ENCODE peak calls at places on chromosomes 11 and 22, in eight cellular contexts. M is HepG2, G is IMR-90, W is H1, K is K562, Q is HCT116, C is SK-N-SH, Y is GM12878. R is an unnamed sample.

GRCh38 chr11:106761745-106762144 is 256.5 kb downstream of the GUCY1A2 start:
- DNase-seq in C (no peak), W (no peak), G (no peak), K (no peak), Y (no peak), M (no peak), Q (no peak), R (no peak)

GRCh38 chr11:723120-723883 is 17.3 kb downstream of the EPS8L2 start:
- DNase-seq in W (no peak), C (peak; percentile 70), G (peak; percentile 68), Y (no peak), M (peak; percentile 56), K (peak; percentile 71), Q (no peak), R (no peak)

GRCh38 chr22:31491218-31491962 is 1.7 kb upstream of the EIF4ENIF1 start:
- DNase-seq in K (no peak), Q (no peak), Y (no peak), W (no peak), M (no peak), G (no peak), C (no peak), R (no peak)

GRCh38 chr11:113138731-113139130 is 175.7 kb upstream of the TTC12 start:
- DNase-seq in M (no peak), W (no peak), C (no peak), Q (no peak), K (no peak), Y (no peak), G (no peak), R (no peak)

GRCh38 chr11:110891411-110891810 is 179.2 kb upstream of the ARHGAP20 start:
- DNase-seq in W (no peak), Q (no peak), Y (no peak), M (no peak), K (no peak), G (peak; percentile 89), C (no peak), R (no peak)

GRCh38 chr11:18836415-18836814 is 44.8 kb upstream of the PTPN5 start:
- DNase-seq in K (no peak), M (no peak), Q (no peak), W (no peak), C (no peak), Y (no peak), G (no peak), R (no peak)

GRCh38 chr11:8809605-8810272 is 101.2 kb upstream of the AKIP1 start:
- DNase-seq in Q (no peak), W (no peak), K (no peak), M (peak; percentile 24), G (no peak), Y (no peak), C (peak; percentile 66), R (no peak)

GRCh38 chr22:30261134-30261533 is 5.5 kb downstream of the OSM start:
- DNase-seq in C (no peak), Y (no peak), Q (no peak), G (no peak), K (no peak), M (peak; percentile 41), W (no peak), R (peak; percentile 89)

GRCh38 chr22:30996462-30996861 is 27.4 kb downstream of the TUG1 start:
- DNase-seq in C (no peak), G (no peak), K (no peak), Q (no peak), Y (no peak), M (no peak), W (no peak), R (no peak)

GRCh38 chr11:62256281-62256680 is 13.7 kb upstream of the SCGB2A2 start:
- DNase-seq in W (no peak), G (no peak), Q (no peak), M (no peak), C (no peak), K (no peak), Y (no peak), R (no peak)

GRCh38 chr11:24375896-24376295 is 121.0 kb upstream of the LUZP2 start:
- DNase-seq in C (no peak), Q (no peak), W (no peak), Y (no peak), K (no peak), G (peak; percentile 20), M (no peak), R (no peak)

GRCh38 chr22:27962268-27963191 is 43.5 kb upstream of the PITPNB start:
- DNase-seq in Q (no peak), C (no peak), K (no peak), G (peak; percentile 21), M (no peak), W (no peak), Y (no peak), R (no peak)

GRCh38 chr22:37237371-37238268 is 6.4 kb downstream of the RAC2 start:
- DNase-seq in K (no peak), G (peak; percentile 41), Q (no peak), W (no peak), C (peak; percentile 31), Y (no peak), M (no peak), R (no peak)

GRCh38 chr11:2426826-2427521 is 17.3 kb downstream of the TRPM5 start:
- DNase-seq in Q (no peak), K (no peak), W (no peak), Y (no peak), G (no peak), C (no peak), M (no peak), R (no peak)
- TF ChIP-seq RAD21 in Q (no peak), K (no peak), W (no peak), Y (no peak), G (no peak), C (no peak), M (no peak), R (no peak)

GRCh38 chr11:69726019-69726418 is 22.2 kb upstream of the FGF19 start:
- DNase-seq in G (no peak), Y (no peak), Q (no peak), W (no peak), M (no peak), K (no peak), C (no peak), R (no peak)

GRCh38 chr11:69729252-69729651 is 25.4 kb upstream of the FGF19 start:
- DNase-seq in K (no peak), Y (no peak), Q (no peak), C (no peak), M (no peak), W (no peak), G (no peak), R (no peak)

GRCh38 chr11:69730500-69730899 is 26.7 kb upstream of the FGF19 start:
- DNase-seq in Y (no peak), G (no peak), W (no peak), C (no peak), M (no peak), Q (no peak), K (no peak), R (no peak)

GRCh38 chr11:69726481-69726880 is 22.7 kb upstream of the FGF19 start:
- DNase-seq in C (no peak), K (no peak), Y (no peak), G (no peak), M (no peak), W (no peak), Q (no peak), R (no peak)

DNA sequence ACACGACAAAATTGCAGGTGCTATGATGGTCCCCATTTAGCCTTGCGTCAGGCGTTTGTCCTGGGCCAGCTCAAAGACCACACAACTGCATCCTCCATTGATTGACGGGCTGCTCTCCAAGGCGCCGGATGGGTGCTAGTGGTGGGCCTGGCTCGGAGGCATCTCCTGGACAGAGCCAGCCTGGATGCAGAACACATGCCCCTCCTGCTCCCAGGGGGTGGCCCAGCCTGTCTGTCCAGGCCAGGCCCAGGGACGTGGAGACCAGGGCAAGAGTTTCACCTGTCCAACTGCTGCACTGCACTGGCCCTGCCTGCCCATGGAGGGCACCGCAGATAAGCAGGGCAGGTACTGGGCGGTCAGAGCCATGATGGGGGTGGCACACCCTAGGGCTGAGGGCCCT is 23.4 kb upstream of the FGF19 start:
- DNase-seq in G (no peak), M (no peak), Y (no peak), W (no peak), Q (no peak), K (no peak), C (no peak), R (no peak)
- TF ChIP-seq RAD21 in G (no peak), M (no peak), Y (no peak), W (no peak), Q (no peak), K (no peak), C (no peak), R (no peak)

GRCh38 chr11:103625624-103625965 is 410.8 kb upstream of the DDI1 start:
- DNase-seq in G (no peak), Q (no peak), M (no peak), W (no peak), K (no peak), Y (no peak), C (no peak), R (no peak)
- TF ChIP-seq RAD21 in G (no peak), Q (no peak), M (no peak), W (no peak), K (no peak), Y (no peak), C (no peak), R (peak; percentile 1)

GRCh38 chr11:122334546-122335375 is 218.7 kb upstream of the BLID start:
- DNase-seq in C (no peak), Q (no peak), W (no peak), M (no peak), K (no peak), G (peak; percentile 62), Y (no peak), R (no peak)

GRCh38 chr11:122339661-122340060 is 223.6 kb upstream of the BLID start:
- DNase-seq in Q (no peak), K (no peak), G (no peak), M (no peak), W (no peak), C (peak; percentile 14), Y (no peak), R (no peak)

GRCh38 chr11:122333476-122333875 is 217.5 kb upstream of the BLID start:
- DNase-seq in W (no peak), M (no peak), Y (no peak), Q (no peak), K (no peak), C (no peak), G (no peak), R (no peak)

GRCh38 chr11:122340607-122341006 is 224.6 kb upstream of the BLID start:
- DNase-seq in G (no peak), W (no peak), Y (no peak), K (no peak), Q (no peak), M (no peak), C (no peak), R (no peak)

DNA sequence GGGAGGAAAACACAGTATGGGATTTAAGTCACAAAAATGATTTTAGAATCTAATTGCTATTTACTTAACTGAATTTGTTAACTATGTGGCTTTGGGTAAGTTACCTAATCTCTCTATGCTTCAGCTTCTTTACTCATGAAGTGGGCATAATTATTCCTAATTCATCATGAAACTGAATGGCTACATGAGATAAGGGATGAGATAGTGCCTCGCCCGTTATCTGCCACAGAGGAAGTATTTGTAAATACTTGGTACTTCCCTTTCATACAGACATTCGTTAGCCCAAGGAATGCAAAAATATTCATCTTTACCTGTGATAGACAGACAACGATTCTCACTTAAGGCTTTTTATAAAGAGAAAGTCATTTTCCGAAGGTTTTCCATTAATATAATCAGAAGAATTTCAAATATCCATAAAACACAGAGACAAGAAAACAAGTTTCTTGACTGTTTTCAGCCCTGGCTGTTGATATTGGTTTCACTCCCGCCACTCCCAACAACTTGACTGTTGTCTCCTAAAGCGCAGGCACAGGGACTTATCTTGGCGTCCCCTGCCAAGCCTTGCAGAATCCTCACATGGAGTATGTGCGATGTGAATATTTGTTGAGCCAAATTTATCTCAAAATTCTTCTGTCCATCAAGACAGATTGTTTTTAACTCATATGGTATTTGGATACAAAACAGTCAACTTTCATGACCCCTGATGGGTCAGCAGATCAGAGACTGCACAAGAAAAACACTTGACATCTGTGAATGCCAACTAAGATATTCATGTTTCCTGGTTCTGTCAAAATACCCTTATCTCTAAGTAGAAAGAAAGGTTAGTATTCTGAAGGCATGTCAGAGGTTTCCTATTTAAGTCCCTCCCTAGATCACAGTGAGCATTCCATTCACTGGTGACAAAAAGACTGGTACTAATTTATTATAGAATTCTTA is 221.5 kb upstream of the BLID start:
- DNase-seq in W (no peak), Y (no peak), Q (no peak), C (no peak), M (no peak), K (no peak), G (no peak), R (no peak)
- TF ChIP-seq RAD21 in W (no peak), Y (no peak), Q (no peak), C (no peak), M (no peak), K (no peak), G (no peak), R (no peak)